ENCODE peak calls at places on chromosomes 4 and X, in four cellular contexts. One of them, this sample, is unnamed.

GRCh38 chr4:3484057-3484973 is 21.2 kb downstream of the DOK7 start:
- DNase-seq in HFF-Myc: no peak
- DNase-seq in WERI-Rb-1: no peak
- DNase-seq in right cardiac atrium: peak; percentile 88
- DNase-seq in this sample: no peak

GRCh38 chr4:40516651-40517050 is 113.0 kb downstream of the RBM47 start:
- DNase-seq in HFF-Myc: no peak
- DNase-seq in right cardiac atrium: no peak
- DNase-seq in WERI-Rb-1: peak; percentile 65
- DNase-seq in this sample: no peak

GRCh38 chrX:17944833-17945497 is 83.9 kb upstream of the RAI2 start:
- DNase-seq in right cardiac atrium: no peak
- DNase-seq in HFF-Myc: no peak
- DNase-seq in WERI-Rb-1: peak; percentile 16
- DNase-seq in this sample: peak; percentile 25

GRCh38 chrX:135625995-135626394 is 87.4 kb upstream of the CT45A1 start:
- DNase-seq in HFF-Myc: no peak
- DNase-seq in right cardiac atrium: no peak
- DNase-seq in WERI-Rb-1: peak; percentile 13
- DNase-seq in this sample: peak; percentile 10

GRCh38 chrX:66601522-66601921 is 37.4 kb downstream of the EDA2R start:
- DNase-seq in HFF-Myc: no peak
- DNase-seq in right cardiac atrium: no peak
- DNase-seq in WERI-Rb-1: no peak
- DNase-seq in this sample: no peak

GRCh38 chrX:18620349-18620748 is 51.6 kb downstream of the RS1 start:
- DNase-seq in HFF-Myc: no peak
- DNase-seq in WERI-Rb-1: no peak
- DNase-seq in right cardiac atrium: no peak
- DNase-seq in this sample: no peak

GRCh38 chr4:164807611-164808010 is 53.7 kb downstream of the SMIM31 start:
- DNase-seq in right cardiac atrium: no peak
- DNase-seq in HFF-Myc: no peak
- DNase-seq in WERI-Rb-1: no peak
- DNase-seq in this sample: no peak

GRCh38 chr4:161767116-161767515 is 396.7 kb downstream of the FSTL5 start:
- DNase-seq in HFF-Myc: peak; percentile 16
- DNase-seq in right cardiac atrium: no peak
- DNase-seq in WERI-Rb-1: no peak
- DNase-seq in this sample: no peak

GRCh38 chrX:52352551-52352950 is 16.3 kb upstream of the XAGE2 start:
- DNase-seq in HFF-Myc: no peak
- DNase-seq in right cardiac atrium: no peak
- DNase-seq in WERI-Rb-1: no peak
- DNase-seq in this sample: no peak

GRCh38 chr4:147482281-147482680 is 1.4 kb downstream of the EDNRA start:
- DNase-seq in HFF-Myc: no peak
- DNase-seq in WERI-Rb-1: no peak
- DNase-seq in right cardiac atrium: no peak
- DNase-seq in this sample: no peak

GRCh38 chr4:171342646-171343045 is 470.6 kb upstream of the GALNTL6 start:
- DNase-seq in right cardiac atrium: no peak
- DNase-seq in WERI-Rb-1: peak; percentile 86
- DNase-seq in HFF-Myc: no peak
- DNase-seq in this sample: no peak

GRCh38 chrX:63050225-63050624 is 300.9 kb downstream of the SPIN4 start:
- DNase-seq in HFF-Myc: no peak
- DNase-seq in right cardiac atrium: no peak
- DNase-seq in WERI-Rb-1: peak; percentile 7
- DNase-seq in this sample: no peak

GRCh38 chrX:119251381-119251780 is 15.3 kb downstream of the PGRMC1 start:
- DNase-seq in WERI-Rb-1: no peak
- DNase-seq in right cardiac atrium: no peak
- DNase-seq in HFF-Myc: no peak
- DNase-seq in this sample: no peak

GRCh38 chr4:160685729-160686128 is 1478.1 kb downstream of the FSTL5 start:
- DNase-seq in HFF-Myc: no peak
- DNase-seq in WERI-Rb-1: no peak
- DNase-seq in right cardiac atrium: no peak
- DNase-seq in this sample: no peak

GRCh38 chr4:87540176-87541058 is 11.2 kb upstream of the SPARCL1 start:
- DNase-seq in HFF-Myc: no peak
- DNase-seq in right cardiac atrium: peak; percentile 36
- DNase-seq in WERI-Rb-1: no peak
- DNase-seq in this sample: no peak

GRCh38 chr4:86594559-86595425 is 677 bp downstream of the PTPN13 start:
- DNase-seq in WERI-Rb-1: peak; percentile 63
- DNase-seq in right cardiac atrium: peak; percentile 77
- DNase-seq in HFF-Myc: peak; percentile 89
- DNase-seq in this sample: peak; percentile 64

GRCh38 chr4:89539374-89539773 is 231.8 kb upstream of the GPRIN3 start:
- DNase-seq in HFF-Myc: peak; percentile 60
- DNase-seq in WERI-Rb-1: no peak
- DNase-seq in right cardiac atrium: no peak
- DNase-seq in this sample: no peak

GRCh38 chrX:40719218-40719617 is 16.1 kb downstream of the MED14 start:
- DNase-seq in HFF-Myc: peak; percentile 19
- DNase-seq in right cardiac atrium: no peak
- DNase-seq in WERI-Rb-1: no peak
- DNase-seq in this sample: no peak

GRCh38 chr4:111475001-111475400 is 670.3 kb upstream of the FAM241A start:
- DNase-seq in HFF-Myc: no peak
- DNase-seq in WERI-Rb-1: peak; percentile 42
- DNase-seq in right cardiac atrium: peak; percentile 56
- DNase-seq in this sample: peak; percentile 56

GRCh38 chr4:6272863-6273660 is 3.4 kb downstream of the WFS1 start:
- DNase-seq in HFF-Myc: peak; percentile 55
- DNase-seq in WERI-Rb-1: peak; percentile 55
- DNase-seq in right cardiac atrium: peak; percentile 32
- DNase-seq in this sample: peak; percentile 84

GRCh38 chrX:134186362-134187121 is 50.4 kb upstream of the CCDC160 start:
- DNase-seq in HFF-Myc: no peak
- DNase-seq in right cardiac atrium: no peak
- DNase-seq in WERI-Rb-1: no peak
- DNase-seq in this sample: no peak

GRCh38 chr4:155787113-155787710 is 28.4 kb downstream of the GUCY1B1 start:
- DNase-seq in WERI-Rb-1: peak; percentile 25
- DNase-seq in right cardiac atrium: no peak
- DNase-seq in HFF-Myc: peak; percentile 27
- DNase-seq in this sample: peak; percentile 18

GRCh38 chrX:38382663-38383062 is 30.3 kb downstream of the OTC start:
- DNase-seq in HFF-Myc: no peak
- DNase-seq in right cardiac atrium: no peak
- DNase-seq in WERI-Rb-1: no peak
- DNase-seq in this sample: no peak

GRCh38 chr4:7422098-7422897 is 12.4 kb downstream of the PSAPL1 start:
- DNase-seq in HFF-Myc: no peak
- DNase-seq in right cardiac atrium: no peak
- DNase-seq in WERI-Rb-1: peak; percentile 6
- DNase-seq in this sample: peak; percentile 3

GRCh38 chr4:11774346-11774745 is 345.7 kb upstream of the HS3ST1 start:
- DNase-seq in HFF-Myc: no peak
- DNase-seq in right cardiac atrium: no peak
- DNase-seq in WERI-Rb-1: no peak
- DNase-seq in this sample: no peak

GRCh38 chrX:42149786-42150185 is 226.4 kb upstream of the CASK start:
- DNase-seq in HFF-Myc: peak; percentile 12
- DNase-seq in WERI-Rb-1: peak; percentile 53
- DNase-seq in right cardiac atrium: no peak
- DNase-seq in this sample: no peak

GRCh38 chr4:96525901-96526300 is 686.0 kb downstream of the PDHA2 start:
- DNase-seq in HFF-Myc: no peak
- DNase-seq in right cardiac atrium: no peak
- DNase-seq in WERI-Rb-1: no peak
- DNase-seq in this sample: no peak

GRCh38 chr4:21986312-21986711 is 37.7 kb upstream of the KCNIP4 start:
- DNase-seq in HFF-Myc: no peak
- DNase-seq in WERI-Rb-1: no peak
- DNase-seq in right cardiac atrium: no peak
- DNase-seq in this sample: no peak

GRCh38 chr4:110510955-110511544 is 35.1 kb downstream of the ENPEP start:
- DNase-seq in WERI-Rb-1: no peak
- DNase-seq in HFF-Myc: no peak
- DNase-seq in right cardiac atrium: no peak
- DNase-seq in this sample: no peak

GRCh38 chr4:24624381-24624780 is 40.0 kb upstream of the DHX15 start:
- DNase-seq in HFF-Myc: no peak
- DNase-seq in right cardiac atrium: no peak
- DNase-seq in WERI-Rb-1: no peak
- DNase-seq in this sample: no peak

GRCh38 chr4:8305851-8306361 is 36.4 kb downstream of the HTRA3 start:
- DNase-seq in right cardiac atrium: peak; percentile 90
- DNase-seq in HFF-Myc: no peak
- DNase-seq in WERI-Rb-1: no peak
- DNase-seq in this sample: peak; percentile 7

GRCh38 chrX:51776851-51777250 is 33.6 kb downstream of the GSPT2 start:
- DNase-seq in right cardiac atrium: no peak
- DNase-seq in WERI-Rb-1: no peak
- DNase-seq in HFF-Myc: no peak
- DNase-seq in this sample: no peak

GRCh38 chrX:110204986-110205385 is 112.9 kb downstream of the AMMECR1 start:
- DNase-seq in right cardiac atrium: no peak
- DNase-seq in WERI-Rb-1: no peak
- DNase-seq in HFF-Myc: no peak
- DNase-seq in this sample: no peak

GRCh38 chr4:22369901-22370562 is 145.8 kb downstream of the ADGRA3 start:
- DNase-seq in HFF-Myc: no peak
- DNase-seq in WERI-Rb-1: peak; percentile 14
- DNase-seq in right cardiac atrium: no peak
- DNase-seq in this sample: no peak

GRCh38 chr4:40722576-40723161 is 27.1 kb upstream of the NSUN7 start:
- DNase-seq in HFF-Myc: no peak
- DNase-seq in right cardiac atrium: peak; percentile 64
- DNase-seq in WERI-Rb-1: no peak
- DNase-seq in this sample: no peak

GRCh38 chr4:96136056-96136455 is 296.2 kb downstream of the PDHA2 start:
- DNase-seq in HFF-Myc: no peak
- DNase-seq in WERI-Rb-1: no peak
- DNase-seq in right cardiac atrium: no peak
- DNase-seq in this sample: no peak

GRCh38 chrX:119667111-119667928 is 25.6 kb downstream of the SEPTIN6 start:
- DNase-seq in right cardiac atrium: peak; percentile 80
- DNase-seq in HFF-Myc: no peak
- DNase-seq in WERI-Rb-1: no peak
- DNase-seq in this sample: peak; percentile 59

DNA sequence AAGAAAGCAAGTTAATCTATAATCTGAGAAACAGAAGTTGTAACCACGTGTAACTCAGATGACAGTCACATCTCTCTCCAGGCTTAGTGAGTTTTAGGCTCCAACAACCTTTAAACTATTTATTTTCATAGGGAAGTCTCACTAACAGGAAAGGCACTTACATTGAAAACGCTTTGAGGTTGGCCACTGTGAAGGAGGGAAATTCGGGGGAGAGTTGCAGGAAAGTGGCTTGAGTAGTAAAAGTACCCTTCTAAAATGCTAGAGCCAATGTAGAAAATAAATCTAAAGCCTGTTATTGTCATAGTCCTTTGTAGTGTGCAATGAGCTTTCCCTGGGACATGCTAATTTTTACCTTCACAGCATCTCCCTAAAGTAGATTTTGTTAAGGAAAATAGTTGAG is 995 bp upstream of the NFXL1 start:
- DNase-seq in WERI-Rb-1: no peak
- DNase-seq in right cardiac atrium: no peak
- DNase-seq in HFF-Myc: no peak
- DNase-seq in this sample: no peak
- H3K4me3 ChIP-seq in WERI-Rb-1: peak overlapping the region; percentile 63
- H3K4me3 ChIP-seq in right cardiac atrium: no peak overlapping the region
- H3K4me3 ChIP-seq in HFF-Myc: no peak overlapping the region
- H3K4me3 ChIP-seq in this sample: peak overlapping the region; percentile 87

DNA sequence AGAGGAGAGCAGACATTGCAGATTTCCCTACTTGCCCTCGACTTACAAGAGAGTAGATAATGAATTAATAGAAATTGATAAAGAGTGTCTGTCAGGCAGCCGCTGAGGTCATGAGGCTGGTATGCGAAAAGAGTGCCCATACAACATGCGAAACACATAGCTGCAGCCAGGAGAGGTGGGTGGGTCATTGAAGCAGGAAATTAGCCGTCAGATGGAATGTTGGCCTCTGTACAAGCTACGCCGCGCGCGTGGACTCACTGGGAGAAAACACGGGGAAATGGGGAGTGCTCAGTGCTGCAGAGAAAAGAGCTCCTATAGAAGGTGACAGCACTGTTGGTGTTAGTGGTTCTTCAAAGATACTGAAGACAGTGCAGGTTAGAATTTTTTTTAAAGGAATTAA is 125.1 kb downstream of the RAPGEF2 start:
- DNase-seq in right cardiac atrium: peak; percentile 92
- DNase-seq in HFF-Myc: peak; percentile 24
- DNase-seq in WERI-Rb-1: no peak
- DNase-seq in this sample: peak; percentile 45
- H3K4me3 ChIP-seq in right cardiac atrium: peak overlapping the region; percentile 79
- H3K4me3 ChIP-seq in HFF-Myc: no peak overlapping the region
- H3K4me3 ChIP-seq in WERI-Rb-1: no peak overlapping the region
- H3K4me3 ChIP-seq in this sample: peak overlapping the region; percentile 40

GRCh38 chr4:16270654-16271328 is 44.5 kb upstream of the TAPT1 start:
- DNase-seq in HFF-Myc: no peak
- DNase-seq in WERI-Rb-1: no peak
- DNase-seq in right cardiac atrium: no peak
- DNase-seq in this sample: peak; percentile 22
- H3K4me3 ChIP-seq in HFF-Myc: no peak overlapping the region
- H3K4me3 ChIP-seq in WERI-Rb-1: no peak overlapping the region
- H3K4me3 ChIP-seq in right cardiac atrium: no peak overlapping the region
- H3K4me3 ChIP-seq in this sample: no peak overlapping the region

DNA sequence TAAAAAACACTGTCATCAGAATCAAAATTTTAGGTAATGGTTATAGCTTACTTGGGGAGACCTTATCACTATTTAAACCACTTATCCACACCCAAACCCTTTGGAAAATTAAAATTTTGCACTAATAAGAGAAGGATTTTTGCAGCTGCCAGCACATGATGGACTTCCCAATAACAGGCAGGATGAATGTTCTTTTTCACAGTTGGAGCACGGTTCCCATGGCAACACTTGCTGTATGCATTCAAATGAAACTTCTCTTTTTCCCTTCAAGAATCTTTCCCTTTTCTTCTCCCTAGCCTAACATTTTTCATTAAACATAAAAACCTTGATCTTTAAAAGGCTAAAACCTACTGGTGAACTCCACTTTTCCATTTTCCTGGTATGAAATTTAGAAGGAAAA is 768.2 kb downstream of the KCTD8 start:
- DNase-seq in WERI-Rb-1: no peak
- DNase-seq in right cardiac atrium: no peak
- DNase-seq in HFF-Myc: no peak
- DNase-seq in this sample: no peak
- H3K4me3 ChIP-seq in WERI-Rb-1: no peak overlapping the region
- H3K4me3 ChIP-seq in right cardiac atrium: no peak overlapping the region
- H3K4me3 ChIP-seq in HFF-Myc: no peak overlapping the region
- H3K4me3 ChIP-seq in this sample: no peak overlapping the region